ENCODE peak calls at places on chromosomes 7 and 10, in five cellular contexts. One of them, this sample, is unnamed.
A peak's percentile ranks its signal among the peaks of the same experiment; 100 is the strongest.

GRCh38 chr7:2138146-2138765 is 94.5 kb downstream of the MAD1L1 start:
- DNase-seq in stimulated activated CD8-positive, alpha-beta memory T cell treated with anti-CD3 and anti-CD28 coated beads, Interleukin-15, amount 100 ng/mL, for 24 hours: peak; percentile 13
- DNase-seq in germinal center: peak; percentile 82
- DNase-seq in NCI-H1092: no peak
- DNase-seq in GM10248: peak; percentile 86
- DNase-seq in this sample: no peak

GRCh38 chr10:5775705-5776104 is 37.5 kb downstream of the GDI2 start:
- DNase-seq in GM10248: peak; percentile 22
- DNase-seq in stimulated activated CD8-positive, alpha-beta memory T cell treated with anti-CD3 and anti-CD28 coated beads, Interleukin-15, amount 100 ng/mL, for 24 hours: peak; percentile 29
- DNase-seq in NCI-H1092: no peak
- DNase-seq in germinal center: peak; percentile 30
- DNase-seq in this sample: no peak

GRCh38 chr10:6383099-6383812 is 180.5 kb downstream of the PFKFB3 start:
- DNase-seq in stimulated activated CD8-positive, alpha-beta memory T cell treated with anti-CD3 and anti-CD28 coated beads, Interleukin-15, amount 100 ng/mL, for 24 hours: no peak
- DNase-seq in GM10248: no peak
- DNase-seq in germinal center: no peak
- DNase-seq in NCI-H1092: no peak
- DNase-seq in this sample: no peak

GRCh38 chr10:1402821-1403507 is 334.4 kb downstream of the ADARB2 start:
- DNase-seq in stimulated activated CD8-positive, alpha-beta memory T cell treated with anti-CD3 and anti-CD28 coated beads, Interleukin-15, amount 100 ng/mL, for 24 hours: no peak
- DNase-seq in NCI-H1092: no peak
- DNase-seq in GM10248: no peak
- DNase-seq in germinal center: no peak
- DNase-seq in this sample: no peak

GRCh38 chr10:48332166-48332870 is 25.8 kb downstream of the MAPK8 start:
- DNase-seq in NCI-H1092: no peak
- DNase-seq in GM10248: no peak
- DNase-seq in stimulated activated CD8-positive, alpha-beta memory T cell treated with anti-CD3 and anti-CD28 coated beads, Interleukin-15, amount 100 ng/mL, for 24 hours: no peak
- DNase-seq in germinal center: no peak
- DNase-seq in this sample: no peak

GRCh38 chr10:90494183-90494582 is 363.7 kb downstream of the HTR7 start:
- DNase-seq in germinal center: no peak
- DNase-seq in stimulated activated CD8-positive, alpha-beta memory T cell treated with anti-CD3 and anti-CD28 coated beads, Interleukin-15, amount 100 ng/mL, for 24 hours: no peak
- DNase-seq in NCI-H1092: no peak
- DNase-seq in GM10248: no peak
- DNase-seq in this sample: no peak

GRCh38 chr10:79049931-79050895 is 18.6 kb upstream of the ZMIZ1 start:
- DNase-seq in NCI-H1092: no peak
- DNase-seq in germinal center: no peak
- DNase-seq in stimulated activated CD8-positive, alpha-beta memory T cell treated with anti-CD3 and anti-CD28 coated beads, Interleukin-15, amount 100 ng/mL, for 24 hours: no peak
- DNase-seq in GM10248: no peak
- DNase-seq in this sample: no peak

GRCh38 chr7:75772081-75773077 is at the start of gene CCL26:
- DNase-seq in GM10248: no peak
- DNase-seq in NCI-H1092: no peak
- DNase-seq in stimulated activated CD8-positive, alpha-beta memory T cell treated with anti-CD3 and anti-CD28 coated beads, Interleukin-15, amount 100 ng/mL, for 24 hours: no peak
- DNase-seq in germinal center: no peak
- DNase-seq in this sample: no peak

GRCh38 chr7:79820387-79820786 is 314.2 kb upstream of the GNAI1 start:
- DNase-seq in stimulated activated CD8-positive, alpha-beta memory T cell treated with anti-CD3 and anti-CD28 coated beads, Interleukin-15, amount 100 ng/mL, for 24 hours: no peak
- DNase-seq in GM10248: no peak
- DNase-seq in germinal center: no peak
- DNase-seq in NCI-H1092: peak; percentile 84
- DNase-seq in this sample: peak; percentile 0

GRCh38 chr10:4108693-4109092 is 323.7 kb upstream of the KLF6 start:
- DNase-seq in stimulated activated CD8-positive, alpha-beta memory T cell treated with anti-CD3 and anti-CD28 coated beads, Interleukin-15, amount 100 ng/mL, for 24 hours: no peak
- DNase-seq in GM10248: no peak
- DNase-seq in germinal center: no peak
- DNase-seq in NCI-H1092: no peak
- DNase-seq in this sample: no peak

GRCh38 chr7:35533877-35534276 is 161.1 kb downstream of the HERPUD2 start:
- DNase-seq in GM10248: no peak
- DNase-seq in NCI-H1092: no peak
- DNase-seq in germinal center: no peak
- DNase-seq in stimulated activated CD8-positive, alpha-beta memory T cell treated with anti-CD3 and anti-CD28 coated beads, Interleukin-15, amount 100 ng/mL, for 24 hours: no peak
- DNase-seq in this sample: no peak

GRCh38 chr7:154953006-154953684 is 49.8 kb downstream of the PAXIP1 start:
- DNase-seq in germinal center: peak; percentile 30
- DNase-seq in GM10248: peak; percentile 50
- DNase-seq in NCI-H1092: peak; percentile 21
- DNase-seq in stimulated activated CD8-positive, alpha-beta memory T cell treated with anti-CD3 and anti-CD28 coated beads, Interleukin-15, amount 100 ng/mL, for 24 hours: peak; percentile 43
- DNase-seq in this sample: peak; percentile 5

GRCh38 chr10:128540806-128541739 is 414.9 kb upstream of the MKI67 start:
- DNase-seq in germinal center: no peak
- DNase-seq in GM10248: no peak
- DNase-seq in stimulated activated CD8-positive, alpha-beta memory T cell treated with anti-CD3 and anti-CD28 coated beads, Interleukin-15, amount 100 ng/mL, for 24 hours: no peak
- DNase-seq in NCI-H1092: no peak
- DNase-seq in this sample: no peak

GRCh38 chr10:30170814-30171213 is 111.4 kb upstream of the JCAD start:
- DNase-seq in GM10248: no peak
- DNase-seq in NCI-H1092: no peak
- DNase-seq in germinal center: no peak
- DNase-seq in stimulated activated CD8-positive, alpha-beta memory T cell treated with anti-CD3 and anti-CD28 coated beads, Interleukin-15, amount 100 ng/mL, for 24 hours: no peak
- DNase-seq in this sample: no peak

GRCh38 chr10:11403116-11403515 is 208.3 kb downstream of the USP6NL start:
- DNase-seq in germinal center: no peak
- DNase-seq in GM10248: no peak
- DNase-seq in stimulated activated CD8-positive, alpha-beta memory T cell treated with anti-CD3 and anti-CD28 coated beads, Interleukin-15, amount 100 ng/mL, for 24 hours: no peak
- DNase-seq in NCI-H1092: no peak
- DNase-seq in this sample: no peak

GRCh38 chr7:158885624-158886023 is 29.3 kb downstream of the DYNC2I1 start:
- DNase-seq in stimulated activated CD8-positive, alpha-beta memory T cell treated with anti-CD3 and anti-CD28 coated beads, Interleukin-15, amount 100 ng/mL, for 24 hours: no peak
- DNase-seq in GM10248: no peak
- DNase-seq in germinal center: no peak
- DNase-seq in NCI-H1092: no peak
- DNase-seq in this sample: no peak

GRCh38 chr10:21364196-21365114 is 161.0 kb downstream of the SKIDA1 start:
- DNase-seq in NCI-H1092: no peak
- DNase-seq in GM10248: no peak
- DNase-seq in stimulated activated CD8-positive, alpha-beta memory T cell treated with anti-CD3 and anti-CD28 coated beads, Interleukin-15, amount 100 ng/mL, for 24 hours: no peak
- DNase-seq in germinal center: no peak
- DNase-seq in this sample: peak; percentile 34

GRCh38 chr7:134905375-134905774 is 80.9 kb upstream of the AGBL3 start:
- DNase-seq in germinal center: no peak
- DNase-seq in GM10248: no peak
- DNase-seq in NCI-H1092: no peak
- DNase-seq in stimulated activated CD8-positive, alpha-beta memory T cell treated with anti-CD3 and anti-CD28 coated beads, Interleukin-15, amount 100 ng/mL, for 24 hours: no peak
- DNase-seq in this sample: no peak

GRCh38 chr10:56567580-56567979 is 206.5 kb upstream of the ZWINT start:
- DNase-seq in NCI-H1092: no peak
- DNase-seq in germinal center: no peak
- DNase-seq in stimulated activated CD8-positive, alpha-beta memory T cell treated with anti-CD3 and anti-CD28 coated beads, Interleukin-15, amount 100 ng/mL, for 24 hours: no peak
- DNase-seq in GM10248: no peak
- DNase-seq in this sample: no peak

GRCh38 chr7:16493266-16493665 is 27.7 kb upstream of the SOSTDC1 start:
- DNase-seq in GM10248: no peak
- DNase-seq in germinal center: no peak
- DNase-seq in NCI-H1092: no peak
- DNase-seq in stimulated activated CD8-positive, alpha-beta memory T cell treated with anti-CD3 and anti-CD28 coated beads, Interleukin-15, amount 100 ng/mL, for 24 hours: no peak
- DNase-seq in this sample: no peak

GRCh38 chr10:58950618-58951017 is 225.8 kb upstream of the PHYHIPL start:
- DNase-seq in GM10248: no peak
- DNase-seq in stimulated activated CD8-positive, alpha-beta memory T cell treated with anti-CD3 and anti-CD28 coated beads, Interleukin-15, amount 100 ng/mL, for 24 hours: no peak
- DNase-seq in NCI-H1092: no peak
- DNase-seq in germinal center: no peak
- DNase-seq in this sample: no peak

GRCh38 chr7:119562839-119563238 is 710.1 kb upstream of the KCND2 start:
- DNase-seq in GM10248: no peak
- DNase-seq in germinal center: no peak
- DNase-seq in NCI-H1092: no peak
- DNase-seq in stimulated activated CD8-positive, alpha-beta memory T cell treated with anti-CD3 and anti-CD28 coated beads, Interleukin-15, amount 100 ng/mL, for 24 hours: no peak
- DNase-seq in this sample: no peak

GRCh38 chr7:48360574-48360973 is 189.3 kb downstream of the ABCA13 start:
- DNase-seq in GM10248: no peak
- DNase-seq in NCI-H1092: no peak
- DNase-seq in germinal center: no peak
- DNase-seq in stimulated activated CD8-positive, alpha-beta memory T cell treated with anti-CD3 and anti-CD28 coated beads, Interleukin-15, amount 100 ng/mL, for 24 hours: no peak
- DNase-seq in this sample: no peak

GRCh38 chr7:113824117-113824823 is 94.5 kb downstream of the PPP1R3A start:
- DNase-seq in NCI-H1092: no peak
- DNase-seq in stimulated activated CD8-positive, alpha-beta memory T cell treated with anti-CD3 and anti-CD28 coated beads, Interleukin-15, amount 100 ng/mL, for 24 hours: no peak
- DNase-seq in GM10248: no peak
- DNase-seq in germinal center: no peak
- DNase-seq in this sample: no peak

This sample was measured in NCI-H146.